ENCODE peak calls at places on chromosome 11, in four cellular contexts. V is mucosa of descending colon, O is Peyer's patch, W is tibial nerve. P is an unnamed sample. For H3K9me3, the result is how much of the 10 kb centered on the place peaks cover.

GRCh38 chr11:111561801-111562325 is 21.3 kb downstream of the LAYN start:
- DNase-seq in W (no peak), V (no peak), O (no peak), P (no peak)

GRCh38 chr11:103051986-103052385 is 40.0 kb downstream of the DCUN1D5 start:
- DNase-seq in W (no peak), V (no peak), O (no peak), P (no peak)

GRCh38 chr11:33391893-33392251 is 134.7 kb downstream of the HIPK3 start:
- DNase-seq in W (no peak), V (no peak), O (no peak), P (no peak)

GRCh38 chr11:46366260-46366659 is 15.2 kb upstream of the MDK start:
- DNase-seq in O (no peak), V (no peak), W (no peak), P (no peak)

GRCh38 chr11:126359431-126360048 is 4.1 kb downstream of the ST3GAL4 start:
- DNase-seq in O (peak), W (peak), V (peak), P (no peak)

GRCh38 chr11:80365980-80366379 is 925.1 kb upstream of the TENM4 start:
- DNase-seq in W (no peak), O (no peak), V (no peak), P (no peak)

GRCh38 chr11:18471995-18472394 is 16.3 kb downstream of the LDHAL6A start:
- DNase-seq in O (no peak), W (no peak), V (no peak), P (no peak)

GRCh38 chr11:123429851-123430735 is at the start of gene GRAMD1B:
- DNase-seq in V (peak), O (peak), W (no peak), P (no peak)

GRCh38 chr11:18235394-18235926 is 1.1 kb downstream of the SAA4 start:
- DNase-seq in W (no peak), V (no peak), O (no peak), P (no peak)

GRCh38 chr11:46977038-46977818 is 40.7 kb downstream of the CSTPP1 start:
- DNase-seq in W (no peak), V (no peak), O (no peak), P (no peak)

GRCh38 chr11:18615628-18616392 is 16.2 kb downstream of the MISFA start:
- DNase-seq in V (no peak), W (no peak), O (no peak), P (no peak)

GRCh38 chr11:76797341-76798201 is 14.4 kb downstream of the TSKU start:
- DNase-seq in W (peak), O (no peak), V (no peak), P (no peak)

GRCh38 chr11:76798202-76798581 is 15.0 kb downstream of the TSKU start:
- DNase-seq in O (no peak), V (no peak), W (peak), P (no peak)

GRCh38 chr11:76800466-76801200 is 17.5 kb downstream of the TSKU start:
- DNase-seq in W (peak), V (no peak), O (no peak), P (no peak)

GRCh38 chr11:76798656-76799055 is 15.5 kb downstream of the TSKU start:
- DNase-seq in W (peak), V (no peak), O (no peak), P (no peak)

GRCh38 chr11:76799061-76799804 is 16.1 kb downstream of the TSKU start:
- DNase-seq in V (peak), O (peak), W (peak), P (peak)
- TF ChIP-seq CTCF in V (peak), O (peak), W (peak), P (peak)

DNA sequence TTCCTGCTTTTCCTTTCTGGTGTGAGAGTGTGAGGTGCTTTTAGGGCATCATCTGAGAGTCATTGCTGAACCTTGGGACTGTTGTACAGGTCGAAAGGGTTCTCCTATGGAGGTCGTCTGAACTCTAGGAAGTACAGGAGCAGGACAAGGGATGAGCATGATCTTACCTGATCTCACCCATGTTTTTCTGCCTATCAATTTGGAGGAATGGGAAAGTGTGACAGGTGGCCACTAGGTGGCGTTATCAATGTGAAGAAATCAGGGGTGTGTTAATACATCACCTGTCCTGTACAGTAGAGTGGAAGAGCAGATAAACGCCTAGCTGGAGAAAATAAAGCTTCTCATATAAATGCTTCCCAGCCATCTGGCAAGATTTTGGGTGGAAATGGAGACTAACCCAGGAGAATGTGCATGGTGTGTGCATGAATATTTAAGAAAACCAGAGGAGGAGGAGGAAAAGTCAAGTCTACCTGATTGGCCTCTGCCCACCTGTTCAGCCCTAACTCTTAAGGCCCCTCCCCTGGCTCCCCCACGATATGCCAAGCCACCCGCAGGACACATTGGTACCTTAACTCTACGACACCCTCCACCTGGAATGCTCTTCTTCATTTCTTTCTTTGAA is 72.0 kb upstream of the NARS2 start:
- DNase-seq in O (peak), W (peak), V (peak), P (no peak)
- H3K9me3 ChIP-seq in O (under half), W (under half), V (under half), P (under half)

GRCh38 chr11:61830318-61831105 is 2.4 kb downstream of the FADS2 start:
- DNase-seq in O (no peak), V (no peak), W (peak), P (no peak)
- H3K4me3 ChIP-seq in O (no peak), V (no peak), W (no peak), P (peak)

DNA sequence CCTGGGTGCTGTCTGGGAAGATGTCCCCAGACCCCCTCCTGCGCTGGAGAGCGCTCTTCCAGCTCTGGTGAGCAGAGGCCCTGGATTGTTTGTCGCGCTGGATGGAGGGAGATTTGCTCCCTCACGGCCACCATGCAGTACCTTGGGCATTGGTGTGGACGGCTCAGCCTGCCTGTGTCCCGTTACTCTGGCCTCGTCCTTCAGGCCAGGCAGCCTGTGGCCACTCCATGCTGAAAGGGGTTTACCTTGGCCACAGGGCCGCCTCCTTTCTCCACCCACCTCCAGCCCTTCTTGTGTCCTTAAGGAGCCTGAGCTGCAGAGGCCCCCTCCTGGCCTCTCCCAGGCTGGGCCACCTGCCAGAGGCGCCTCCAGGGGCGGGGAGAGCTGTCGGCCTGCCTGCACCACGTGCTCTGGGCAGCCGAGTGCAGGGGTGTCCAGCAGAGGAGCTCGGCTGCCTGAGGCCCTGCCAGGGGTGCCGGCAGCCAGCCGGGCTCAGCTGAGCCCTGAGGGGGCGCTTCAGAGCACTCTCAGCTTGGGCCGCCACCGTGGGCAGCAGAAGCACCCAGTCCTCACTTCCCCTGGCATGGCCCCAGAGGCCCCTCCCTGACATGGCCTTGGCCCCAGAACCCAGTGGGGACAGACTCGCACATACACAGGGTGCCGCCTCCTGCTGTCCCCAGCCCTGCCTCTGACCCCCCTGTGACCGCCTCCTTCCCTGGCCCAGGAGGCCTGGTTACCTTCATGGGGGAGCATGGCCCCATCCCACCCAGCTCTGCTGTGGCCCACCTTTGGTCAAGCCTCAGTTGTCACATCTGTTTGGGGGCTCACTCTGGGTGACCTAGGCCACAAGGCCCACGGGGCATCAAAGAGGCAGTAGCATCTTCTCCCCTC is 3.4 kb downstream of the CCND1 start:
- DNase-seq in V (peak), W (peak), O (no peak), P (no peak)
- TF ChIP-seq CTCF in V (no peak), W (peak), O (no peak), P (peak)

DNA sequence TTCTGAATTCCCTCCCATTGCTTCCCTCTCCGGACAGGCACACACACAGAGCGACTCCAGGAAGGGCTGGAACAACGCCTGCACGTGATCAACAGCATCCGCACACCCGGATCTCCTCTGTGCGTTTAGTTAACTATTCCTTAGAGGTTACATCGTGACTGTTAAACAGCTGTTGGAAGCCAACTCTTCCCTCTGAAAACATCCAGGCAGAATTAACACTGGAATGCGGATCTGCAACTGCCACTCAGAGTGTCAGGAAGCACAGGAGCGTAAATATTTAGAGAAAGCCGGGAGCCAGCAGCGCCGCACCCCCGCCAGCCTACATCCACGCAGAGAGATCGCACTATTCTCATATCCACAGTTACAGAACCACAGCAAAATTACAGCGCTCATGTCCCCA is 46.2 kb downstream of the SHANK2 start:
- DNase-seq in V (peak), W (no peak), O (no peak), P (no peak)
- H3K9me3 ChIP-seq in V (under half), W (under half), O (under half), P (under half)

GRCh38 chr11:60240661-60241060 is 2.3 kb downstream of the MS4A4E start:
- DNase-seq in O (no peak), W (no peak), V (no peak), P (no peak)

GRCh38 chr11:60241786-60242185 is 1.2 kb downstream of the MS4A4E start:
- DNase-seq in O (no peak), V (no peak), W (no peak), P (no peak)

GRCh38 chr11:60242607-60243292 is at the start of gene MS4A4E:
- DNase-seq in W (no peak), V (no peak), O (no peak), P (no peak)
- H3K4me3 ChIP-seq in W (no peak), V (no peak), O (no peak), P (peak)

DNA sequence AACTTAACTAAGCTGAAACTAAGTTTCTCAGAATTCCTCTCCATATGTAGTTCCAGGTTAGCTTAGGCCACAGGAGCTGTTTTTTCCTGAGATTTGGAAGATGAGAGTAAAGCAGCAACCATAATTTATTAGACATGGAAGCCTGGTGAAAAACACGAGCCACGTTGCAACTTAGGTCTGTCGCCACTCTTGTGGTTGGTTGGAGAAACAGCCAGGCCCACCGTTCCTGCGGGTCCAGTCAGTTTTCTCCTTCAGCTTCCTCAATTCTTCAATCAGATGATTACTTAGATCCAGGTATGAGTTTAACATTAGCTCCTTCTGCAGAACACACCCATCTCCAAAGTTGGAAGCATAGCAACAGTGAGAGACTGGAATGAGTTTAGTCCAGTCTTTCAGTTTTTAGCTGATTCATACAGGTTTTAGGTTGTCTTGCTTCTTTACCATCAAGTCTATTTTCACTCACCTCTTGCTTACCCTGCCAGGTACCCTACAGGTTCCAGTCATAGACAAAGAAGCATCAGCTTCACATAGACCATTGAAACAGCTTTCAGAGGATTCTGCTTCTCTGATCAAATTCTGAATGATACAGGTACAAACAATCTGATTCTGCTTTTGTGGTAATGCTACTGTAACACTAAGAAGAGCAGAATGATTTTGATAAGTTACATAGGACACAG is 18.6 kb downstream of the CASP12 start:
- DNase-seq in O (no peak), V (no peak), W (no peak), P (no peak)
- TF ChIP-seq CTCF in O (no peak), V (no peak), W (no peak), P (no peak)

DNA sequence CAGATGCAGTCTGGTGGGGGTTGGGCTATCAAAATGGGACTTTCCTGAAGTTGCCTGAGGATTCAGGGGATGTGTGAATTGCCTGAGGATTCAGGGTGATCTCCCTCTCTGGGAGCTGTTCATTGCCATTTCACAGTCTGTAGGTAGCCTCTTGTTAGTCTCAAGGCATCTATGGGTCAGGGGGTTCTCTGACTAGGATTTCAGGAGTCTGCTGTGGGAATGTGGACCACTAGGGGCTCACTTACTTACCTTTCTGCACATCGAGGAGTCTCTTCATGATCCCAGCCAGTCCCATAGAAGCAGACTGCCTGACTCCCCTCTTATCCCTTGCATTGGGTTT is 54.0 kb downstream of the KCNQ1OT1 start:
- DNase-seq in W (no peak), V (no peak), O (no peak), P (no peak)
- H3K9me3 ChIP-seq in W (under half), V (half or more), O (half or more), P (half or more)

GRCh38 chr11:120256178-120256577 is 16.2 kb downstream of the POU2F3 start:
- DNase-seq in W (no peak), V (no peak), O (no peak), P (no peak)

GRCh38 chr11:120254788-120255518 is 15.0 kb downstream of the POU2F3 start:
- DNase-seq in V (no peak), W (no peak), O (no peak), P (no peak)

GRCh38 chr11:120257346-120257745 is 17.4 kb downstream of the POU2F3 start:
- DNase-seq in W (no peak), O (no peak), V (no peak), P (no peak)

GRCh38 chr11:120256779-120257178 is 16.8 kb downstream of the POU2F3 start:
- DNase-seq in W (no peak), V (no peak), O (no peak), P (no peak)

DNA sequence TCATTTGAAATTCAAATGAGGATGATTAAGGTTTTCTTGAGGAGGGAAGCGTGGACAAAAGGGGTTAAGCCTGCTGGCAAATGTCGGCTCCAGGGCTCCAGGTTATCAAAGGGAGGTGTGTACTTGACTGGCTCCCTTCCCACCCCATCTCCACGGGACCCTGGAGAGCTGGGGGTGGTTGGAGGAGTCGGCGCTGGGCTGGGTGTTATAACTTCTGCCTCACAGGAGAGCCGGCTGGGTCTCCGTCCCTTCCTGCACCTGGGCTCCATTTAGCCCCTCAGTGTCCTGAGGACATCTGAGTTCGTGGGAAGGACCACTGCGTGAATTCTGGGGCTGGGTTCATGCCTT is 15.6 kb downstream of the POU2F3 start:
- DNase-seq in O (no peak), V (no peak), W (no peak), P (no peak)
- H3K4me3 ChIP-seq in O (no peak), V (no peak), W (no peak), P (no peak)

GRCh38 chr11:129939510-129939909 is 44.1 kb upstream of the NFRKB start:
- DNase-seq in W (no peak), V (no peak), O (no peak), P (no peak)

GRCh38 chr11:129935723-129936122 is 40.3 kb upstream of the NFRKB start:
- DNase-seq in O (no peak), W (no peak), V (no peak), P (no peak)

GRCh38 chr11:129937592-129938238 is 42.3 kb upstream of the NFRKB start:
- DNase-seq in O (no peak), W (no peak), V (no peak), P (no peak)

GRCh38 chr11:129943036-129943435 is 47.7 kb upstream of the NFRKB start:
- DNase-seq in W (no peak), V (no peak), O (no peak), P (no peak)

DNA sequence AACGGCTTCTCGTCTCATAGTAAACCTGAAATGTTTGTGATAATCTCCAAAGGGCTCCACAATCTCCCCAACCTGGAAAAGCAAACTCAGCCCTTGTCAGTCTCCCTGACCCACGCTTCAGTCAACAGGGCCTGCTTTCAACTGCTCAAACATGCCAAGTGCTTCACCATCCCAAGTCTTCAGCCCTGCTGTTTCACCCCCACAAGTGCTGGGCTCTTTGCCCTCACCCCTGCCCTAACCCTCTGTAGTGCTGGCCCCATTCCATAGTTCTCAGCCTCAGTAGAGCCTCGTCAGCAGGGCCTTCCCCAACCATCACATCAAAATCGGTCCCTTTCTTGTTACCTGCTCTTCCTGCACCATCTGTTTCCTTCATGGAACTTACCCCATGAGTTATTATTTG is 43.4 kb upstream of the NFRKB start:
- DNase-seq in W (no peak), O (no peak), V (no peak), P (no peak)
- TF ChIP-seq CTCF in W (no peak), O (no peak), V (no peak), P (no peak)

P was measured in thoracic aorta.